ENCODE peak calls at places on chromosome 19, in four cellular contexts. R is GM12878, B is A673, O is fibroblast of lung. U is an unnamed sample.

GRCh38 chr19:17404015-17404414 is 1.4 kb downstream of the BST2 start:
- DNase-seq in B (no peak), R (no peak), O (no peak), U (no peak)

GRCh38 chr19:49073514-49074378 is 1.2 kb upstream of the KCNA7 start:
- DNase-seq in B (peak; percentile 70), R (no peak), O (no peak), U (peak; percentile 28)

GRCh38 chr19:58356971-58357797 is 3.9 kb upstream of the A1BG start:
- DNase-seq in O (no peak), B (no peak), R (no peak), U (peak; percentile 27)

GRCh38 chr19:40348961-40349507 is 539 bp downstream of the PLD3 start:
- DNase-seq in R (no peak), B (peak; percentile 49), O (peak; percentile 60), U (peak; percentile 79)

GRCh38 chr19:49150106-49150943 is 4.9 kb downstream of the HRC start:
- DNase-seq in O (peak; percentile 78), B (peak; percentile 94), R (no peak), U (peak; percentile 82)

GRCh38 chr19:14786421-14786851 is 8.1 kb upstream of the ADGRE2 start:
- DNase-seq in R (no peak), B (peak; percentile 63), O (no peak), U (no peak)

GRCh38 chr19:7943444-7944176 is at the start of gene TIMM44:
- DNase-seq in O (peak; percentile 99), B (peak; percentile 100), R (peak; percentile 97), U (peak; percentile 100)

GRCh38 chr19:30686911-30687566 is 314.9 kb downstream of the ZNF536 start:
- DNase-seq in R (no peak), O (no peak), B (peak; percentile 35), U (no peak)

GRCh38 chr19:36528921-36529518 is 949 bp upstream of the ZNF260 start:
- DNase-seq in O (no peak), B (peak; percentile 14), R (peak; percentile 19), U (no peak)

GRCh38 chr19:17716309-17716929 is 2.9 kb upstream of the MAP1S start:
- DNase-seq in R (no peak), O (no peak), B (no peak), U (no peak)

GRCh38 chr19:50833117-50833801 is at the start of gene KLK15:
- DNase-seq in R (no peak), O (no peak), B (no peak), U (no peak)

GRCh38 chr19:34067861-34068271 is 104.4 kb upstream of the LSM14A start:
- DNase-seq in O (peak; percentile 23), R (no peak), B (no peak), U (no peak)

GRCh38 chr19:11949201-11949600 is 15.6 kb upstream of the ZNF763 start:
- DNase-seq in O (no peak), R (no peak), B (no peak), U (peak; percentile 26)

GRCh38 chr19:42919757-42920079 is 2.0 kb upstream of the PSG6 start:
- DNase-seq in B (peak; percentile 4), R (no peak), O (no peak), U (peak; percentile 29)
- TF ChIP-seq CTCF in B (peak; percentile 28), R (no peak), O (no peak), U (no peak)

GRCh38 chr19:10419646-10420443 is 493 bp upstream of the PDE4A start:
- DNase-seq in B (peak; percentile 99), O (peak; percentile 82), R (no peak), U (peak; percentile 61)

GRCh38 chr19:10420444-10421239 is at the start of gene PDE4A:
- DNase-seq in O (peak; percentile 50), B (peak; percentile 89), R (no peak), U (peak; percentile 45)

GRCh38 chr19:10421981-10422461 is 1.7 kb downstream of the PDE4A start:
- DNase-seq in R (no peak), B (peak; percentile 53), O (no peak), U (no peak)

GRCh38 chr19:10422846-10423245 is 2.5 kb downstream of the PDE4A start:
- DNase-seq in B (no peak), R (no peak), O (no peak), U (no peak)

GRCh38 chr19:10421240-10421948 is 1.1 kb downstream of the PDE4A start:
- DNase-seq in R (no peak), B (peak; percentile 44), O (no peak), U (no peak)
- H3K4me3 ChIP-seq in R (peak overlapping the region; percentile 45), B (peak overlapping the region; percentile 83), O (peak overlapping the region; percentile 44), U (no peak overlapping the region)

GRCh38 chr19:45090034-45090433 is 2.9 kb upstream of the PPP1R37 start:
- DNase-seq in O (no peak), B (no peak), R (no peak), U (no peak)
- TF ChIP-seq CTCF in O (no peak), B (no peak), R (no peak), U (no peak)

GRCh38 chr19:55368106-55368505 is 2.2 kb downstream of the IL11 start:
- DNase-seq in R (no peak), B (no peak), O (no peak), U (no peak)
- H3K4me3 ChIP-seq in R (no peak overlapping the region), B (no peak overlapping the region), O (no peak overlapping the region), U (no peak overlapping the region)

GRCh38 chr19:1015782-1016646 is 4.9 kb downstream of the TMEM259 start:
- DNase-seq in R (no peak), B (no peak), O (no peak), U (no peak)
- TF ChIP-seq CTCF in R (no peak), B (no peak), O (no peak), U (no peak)

DNA sequence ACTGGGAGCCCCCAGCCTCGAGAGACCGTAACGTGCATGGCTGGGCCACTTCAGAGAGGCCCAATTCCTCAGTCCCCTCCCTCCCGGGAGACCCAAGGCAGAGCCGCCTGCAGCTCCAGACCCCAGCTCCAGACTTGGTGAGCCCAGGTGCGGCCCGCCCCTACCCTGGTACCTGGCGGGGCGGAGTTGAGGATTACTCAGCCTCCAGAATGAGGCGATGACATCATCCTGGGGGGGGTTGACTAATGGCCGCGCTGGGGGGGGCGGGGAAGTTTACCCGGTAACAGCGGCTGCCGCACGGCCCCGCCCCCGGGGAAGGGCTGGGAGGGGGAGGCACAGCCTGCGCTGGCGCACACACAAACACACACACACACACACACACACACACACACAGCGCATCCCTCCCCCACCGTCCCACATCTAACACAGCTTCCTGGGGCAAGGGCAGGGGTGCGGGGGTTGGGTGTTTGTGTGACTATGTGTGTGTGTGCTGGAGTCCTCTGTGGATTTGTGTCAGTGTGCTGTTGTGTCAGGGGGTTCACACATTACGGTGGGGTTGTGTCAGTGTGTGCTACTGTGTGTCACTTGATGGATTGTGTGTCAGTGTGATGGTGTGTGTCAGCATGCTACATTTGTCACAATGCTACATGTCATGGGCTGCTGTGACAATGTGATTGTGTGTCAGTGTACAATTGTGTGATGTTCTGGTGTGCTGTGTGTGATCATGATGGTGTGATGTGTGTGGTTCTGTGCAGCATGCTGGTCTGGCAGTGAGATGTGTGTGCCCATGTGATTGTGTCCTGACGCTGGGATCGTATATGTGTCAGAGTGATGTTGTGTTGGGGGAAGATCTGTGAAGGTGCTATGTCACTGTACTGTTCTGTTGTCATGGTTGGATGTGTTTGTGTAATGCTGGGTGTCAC is 10.3 kb upstream of the BBC3 start:
- DNase-seq in B (peak; percentile 64), O (peak; percentile 77), R (no peak), U (peak; percentile 79)
- H3K4me3 ChIP-seq in B (no peak overlapping the region), O (peak overlapping the region; percentile 19), R (no peak overlapping the region), U (no peak overlapping the region)

U was measured in cardiac fibroblast.